ENCODE peak calls at places on chromosome 4, in seven cellular contexts. N, B, W, R, I, G and E are unnamed samples.

GRCh38 chr4:15729910-15730533 is 27.2 kb downstream of the BST1 start:
- DNase-seq in R (no peak), I (peak; percentile 63), G (peak; percentile 74), W (peak; percentile 16), B (no peak), N (no peak), E (peak; percentile 67)

GRCh38 chr4:106246441-106246840 is 69.6 kb downstream of the TBCK start:
- DNase-seq in R (no peak), N (no peak), W (no peak), I (no peak), B (no peak), G (no peak), E (no peak)

GRCh38 chr4:2248821-2249261 is 6.9 kb upstream of the HAUS3 start:
- DNase-seq in N (no peak), G (no peak), R (no peak), B (no peak), W (peak; percentile 11), I (no peak), E (no peak)

GRCh38 chr4:576991-577498 is 950 bp upstream of the TMEM271 start:
- DNase-seq in G (no peak), R (no peak), W (peak; percentile 33), I (no peak), N (no peak), B (no peak), E (no peak)

GRCh38 chr4:8871417-8872401 is at the start of gene HMX1:
- DNase-seq in B (no peak), I (no peak), N (no peak), G (no peak), R (no peak), W (peak; percentile 96), E (no peak)

GRCh38 chr4:183909187-183909586 is 4.1 kb downstream of the STOX2 start:
- DNase-seq in B (no peak), G (no peak), I (no peak), N (no peak), W (no peak), R (no peak), E (no peak)

GRCh38 chr4:180665994-180666818 is 1577.0 kb upstream of the TENM3 start:
- DNase-seq in G (peak; percentile 72), I (peak; percentile 50), W (peak; percentile 64), B (no peak), R (no peak), N (no peak), E (peak; percentile 32)

GRCh38 chr4:18882468-18882867 is 860.9 kb upstream of the LCORL start:
- DNase-seq in I (peak; percentile 78), W (no peak), R (no peak), N (no peak), G (peak; percentile 70), B (no peak), E (peak; percentile 6)

GRCh38 chr4:51901363-51901762 is 58.4 kb downstream of the DCUN1D4 start:
- DNase-seq in N (no peak), W (no peak), R (no peak), G (no peak), I (no peak), B (no peak), E (no peak)

GRCh38 chr4:149781150-149781549 is 34.5 kb downstream of the IQCM start:
- DNase-seq in W (no peak), R (no peak), B (no peak), I (peak; percentile 73), N (no peak), G (peak; percentile 67), E (peak; percentile 87)

GRCh38 chr4:167339781-167340180 is 105.5 kb upstream of the SPOCK3 start:
- DNase-seq in W (no peak), N (no peak), B (no peak), I (peak; percentile 0), R (no peak), G (no peak), E (peak; percentile 28)

GRCh38 chr4:177118596-177118995 is 191.1 kb upstream of the NEIL3 start:
- DNase-seq in I (peak; percentile 98), R (no peak), B (no peak), W (no peak), N (no peak), G (peak; percentile 95), E (peak; percentile 100)

GRCh38 chr4:83618431-83618830 is 82.5 kb downstream of the GPAT3 start:
- DNase-seq in R (no peak), B (no peak), I (peak; percentile 64), N (no peak), G (peak; percentile 81), W (no peak), E (peak; percentile 85)

GRCh38 chr4:37453004-37453360 is 208.4 kb downstream of the NWD2 start:
- DNase-seq in W (peak; percentile 37), I (peak; percentile 82), G (peak; percentile 85), R (peak; percentile 27), N (no peak), B (no peak), E (peak; percentile 65)

GRCh38 chr4:85659626-85660213 is 184.8 kb downstream of the ARHGAP24 start:
- DNase-seq in G (no peak), R (no peak), N (no peak), I (no peak), W (no peak), B (no peak), E (no peak)

GRCh38 chr4:151475338-151475737 is 66.4 kb downstream of the FHIP1A start:
- DNase-seq in R (no peak), W (no peak), G (no peak), I (no peak), N (no peak), B (no peak), E (no peak)

GRCh38 chr4:48991357-48991756 is 5.3 kb downstream of the CWH43 start:
- DNase-seq in R (no peak), B (no peak), G (no peak), W (no peak), I (no peak), N (no peak), E (no peak)

GRCh38 chr4:3074846-3075651 is 568 bp downstream of the HTT start:
- DNase-seq in G (peak; percentile 55), N (peak; percentile 57), W (peak; percentile 91), I (peak; percentile 53), R (peak; percentile 81), B (peak; percentile 89), E (no peak)

GRCh38 chr4:114752404-114752803 is 153.8 kb downstream of the UGT8 start:
- DNase-seq in I (no peak), W (no peak), G (no peak), N (no peak), R (no peak), B (no peak), E (no peak)

GRCh38 chr4:88734403-88734949 is 36.8 kb upstream of the NAP1L5 start:
- DNase-seq in N (no peak), W (no peak), I (no peak), G (no peak), R (no peak), B (no peak), E (no peak)

GRCh38 chr4:145842224-145842887 is 96.3 kb downstream of the ZNF827 start:
- DNase-seq in W (no peak), R (no peak), I (peak; percentile 65), N (no peak), G (peak; percentile 38), B (no peak), E (no peak)

GRCh38 chr4:6262847-6263487 is 6.7 kb upstream of the WFS1 start:
- DNase-seq in R (no peak), W (no peak), G (no peak), N (no peak), B (no peak), I (no peak), E (no peak)

GRCh38 chr4:147479817-147480216 is 1.1 kb upstream of the EDNRA start:
- DNase-seq in I (peak; percentile 92), W (no peak), B (no peak), G (peak; percentile 90), R (no peak), N (peak; percentile 57), E (peak; percentile 98)

GRCh38 chr4:147481577-147482109 is 746 bp downstream of the EDNRA start:
- DNase-seq in R (no peak), B (peak; percentile 57), I (no peak), G (peak; percentile 44), N (peak; percentile 54), W (no peak), E (peak; percentile 43)

GRCh38 chr4:147480502-147480890 is 401 bp upstream of the EDNRA start:
- DNase-seq in G (peak; percentile 33), I (no peak), N (peak; percentile 45), R (no peak), B (no peak), W (no peak), E (no peak)

GRCh38 chr4:147480891-147481576 is at the start of gene EDNRA:
- DNase-seq in B (peak; percentile 71), W (peak; percentile 49), G (peak; percentile 67), R (peak; percentile 9), I (peak; percentile 54), N (peak; percentile 72), E (peak; percentile 64)

DNA sequence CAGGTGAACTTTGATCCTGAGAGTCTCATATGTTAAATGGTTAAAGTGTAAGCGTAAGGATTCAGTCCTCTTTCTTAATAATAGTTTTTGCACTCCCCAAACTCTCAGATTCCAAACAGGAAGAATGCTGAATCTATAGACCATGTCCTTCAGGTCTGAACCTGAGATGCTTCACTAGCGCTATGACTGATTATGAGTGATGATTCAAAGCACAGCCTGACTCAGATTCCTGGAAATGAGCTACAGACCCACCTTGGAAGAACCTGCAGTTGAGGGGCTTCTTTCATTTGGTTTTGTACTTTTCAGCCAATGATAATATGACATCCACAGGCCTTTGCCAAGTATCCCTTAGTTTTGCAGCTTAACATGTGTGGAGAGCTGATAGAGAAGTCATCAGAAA is 1.4 kb downstream of the EDNRA start:
- DNase-seq in R (no peak), G (peak; percentile 40), I (no peak), W (no peak), B (no peak), N (no peak), E (peak; percentile 30)
- H3K4me3 ChIP-seq in R (no peak overlapping the region), G (peak overlapping the region; percentile 69), I (peak overlapping the region; percentile 58), W (no peak overlapping the region), B (peak overlapping the region; percentile 58), N (peak overlapping the region; percentile 61), E (peak overlapping the region; percentile 72)

GRCh38 chr4:23614284-23614892 is 275.5 kb downstream of the PPARGC1A start:
- DNase-seq in N (no peak), G (peak; percentile 4), R (no peak), W (peak; percentile 37), B (no peak), I (peak; percentile 58), E (peak; percentile 21)
- TF ChIP-seq CTCF in N (no peak), G (no peak), R (peak; percentile 5), W (peak; percentile 72), B (peak; percentile 44), I (peak; percentile 49), E (peak; percentile 31)

GRCh38 chr4:44448548-44449443 is at the start of gene KCTD8:
- DNase-seq in B (peak; percentile 87), G (peak; percentile 34), N (peak; percentile 89), R (peak; percentile 84), I (peak; percentile 92), W (peak; percentile 96), E (peak; percentile 76)

GRCh38 chr4:44446191-44446590 is 2.4 kb downstream of the KCTD8 start:
- DNase-seq in W (no peak), G (no peak), B (no peak), N (no peak), I (no peak), R (no peak), E (no peak)

GRCh38 chr4:44446801-44447562 is 1.6 kb downstream of the KCTD8 start:
- DNase-seq in N (peak; percentile 34), W (peak; percentile 28), R (no peak), I (no peak), G (no peak), B (peak; percentile 54), E (no peak)

GRCh38 chr4:44447563-44448504 is 775 bp downstream of the KCTD8 start:
- DNase-seq in W (peak; percentile 70), N (peak; percentile 49), B (peak; percentile 61), I (peak; percentile 41), G (peak; percentile 4), R (peak; percentile 27), E (peak; percentile 8)
- H3K4me3 ChIP-seq in W (peak overlapping the region; percentile 80), N (peak overlapping the region; percentile 42), B (peak overlapping the region; percentile 51), I (peak overlapping the region; percentile 61), G (peak overlapping the region; percentile 49), R (no peak overlapping the region), E (peak overlapping the region; percentile 66)

GRCh38 chr4:40629401-40630334 is at the start of gene RBM47:
- DNase-seq in B (peak; percentile 94), R (peak; percentile 75), N (peak; percentile 80), W (no peak), G (peak; percentile 51), I (peak; percentile 67), E (peak; percentile 68)
- TF ChIP-seq CTCF in B (peak; percentile 19), R (peak; percentile 35), N (no peak), W (no peak), G (peak; percentile 20), I (no peak), E (no peak)